ENCODE peak calls at places on chromosome 2, in nine cellular contexts. M is fibroblast of mammary gland, D is type B pancreatic cell, U is cardiac fibroblast, Q is Calu3, A is fibroblast of villous mesenchyme, O is sigmoid colon, E is cardiac muscle cell, R is adrenal gland. G is an unnamed sample.

GRCh38 chr2:222362336-222362735 is 62.0 kb upstream of the SGPP2 start:
- DNase-seq in M (no peak), D (no peak), U (no peak), Q (no peak), A (no peak), O (no peak), E (no peak), R (no peak), G (no peak)

GRCh38 chr2:120323214-120323613 is 22.7 kb upstream of the INHBB start:
- DNase-seq in M (peak; percentile 66), D (no peak), U (peak; percentile 37), Q (no peak), A (peak; percentile 21), O (peak; percentile 78), E (no peak), R (peak; percentile 72), G (no peak)

GRCh38 chr2:120430957-120431356 is 85.0 kb downstream of the INHBB start:
- DNase-seq in M (no peak), D (no peak), U (no peak), Q (no peak), A (no peak), O (peak; percentile 29), E (no peak), R (no peak), G (no peak)

GRCh38 chr2:104371084-104371483 is 482.8 kb upstream of the POU3F3 start:
- DNase-seq in M (no peak), D (no peak), U (no peak), Q (no peak), A (no peak), O (no peak), E (no peak), R (no peak), G (no peak)

GRCh38 chr2:10362096-10362897 is 59.6 kb downstream of the HPCAL1 start:
- DNase-seq in M (no peak), D (no peak), U (no peak), Q (no peak), A (no peak), O (no peak), E (no peak), R (no peak), G (no peak)

GRCh38 chr2:25483584-25484266 is 142.0 kb upstream of the DNMT3A start:
- DNase-seq in M (peak; percentile 6), D (no peak), U (peak; percentile 22), Q (no peak), A (peak; percentile 14), O (no peak), E (no peak), R (no peak), G (peak; percentile 19)

GRCh38 chr2:22788749-22789148 is 596.2 kb upstream of the KLHL29 start:
- DNase-seq in M (no peak), D (no peak), U (no peak), Q (no peak), A (no peak), O (no peak), E (peak; percentile 21), R (no peak), G (no peak)

GRCh38 chr2:178194600-178195389 is 483 bp downstream of the OSBPL6 start:
- DNase-seq in M (peak; percentile 56), D (peak; percentile 80), U (peak; percentile 57), Q (peak; percentile 48), A (peak; percentile 42), O (peak; percentile 70), E (peak; percentile 70), R (peak; percentile 37), G (peak; percentile 52)

GRCh38 chr2:187640926-187641510 is 86.8 kb upstream of the TFPI start:
- DNase-seq in M (peak; percentile 1), D (no peak), U (no peak), Q (no peak), A (no peak), O (no peak), E (no peak), R (no peak), G (no peak)

GRCh38 chr2:238462782-238463396 is 36.2 kb downstream of the ASB1 start:
- DNase-seq in M (peak; percentile 78), D (no peak), U (peak; percentile 82), Q (peak; percentile 31), A (peak; percentile 59), O (no peak), E (peak; percentile 3), R (no peak), G (peak; percentile 79)

DNA sequence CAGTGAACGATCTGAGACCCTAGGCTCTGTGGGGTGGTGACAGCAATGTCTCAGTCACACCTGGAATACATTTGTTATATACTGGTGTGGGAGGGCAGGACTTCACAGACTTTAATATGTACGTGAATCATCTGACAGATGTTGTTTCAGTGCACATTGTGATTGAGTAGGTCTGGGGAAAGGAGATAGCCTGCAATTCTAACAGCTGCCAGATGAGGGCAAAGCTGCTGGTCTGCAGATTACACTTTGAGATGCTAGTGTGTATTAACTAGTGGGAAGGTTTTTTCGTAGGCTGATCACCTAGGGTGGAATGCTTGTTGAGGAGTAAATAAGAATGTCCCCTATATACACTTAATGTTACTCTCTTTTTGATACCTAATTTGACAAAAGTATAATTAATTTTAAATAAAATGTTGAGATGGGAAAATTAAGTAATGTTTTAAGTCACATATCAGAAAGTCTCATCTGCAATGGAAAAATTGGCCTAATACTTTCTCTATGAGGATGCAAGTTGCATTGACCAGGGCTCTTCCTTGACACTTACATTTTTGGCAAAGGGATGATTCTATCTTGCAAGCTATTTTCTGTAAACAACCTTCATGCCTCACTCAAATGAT is 496.9 kb upstream of the HNMT start:
- DNase-seq in M (peak; percentile 25), D (no peak), U (peak; percentile 58), Q (peak; percentile 62), A (peak; percentile 5), O (no peak), E (peak; percentile 55), R (peak; percentile 28), G (peak; percentile 32)
- TF ChIP-seq CTCF in M (peak; percentile 60), D (peak; percentile 81), U (peak; percentile 68), Q (no peak), A (peak; percentile 48), O (no peak), E (peak; percentile 40), R (no peak), G (peak; percentile 63)

GRCh38 chr2:95121495-95122196 is at the start of gene MRPS5:
- DNase-seq in M (peak; percentile 48), D (peak; percentile 90), U (peak; percentile 74), Q (peak; percentile 93), A (peak; percentile 61), O (peak; percentile 87), E (peak; percentile 91), R (peak; percentile 89), G (peak; percentile 63)
- TF ChIP-seq CTCF in M (no peak), D (peak; percentile 40), U (no peak), Q (no peak), A (peak; percentile 15), O (no peak), E (peak; percentile 4), R (no peak), G (no peak)

DNA sequence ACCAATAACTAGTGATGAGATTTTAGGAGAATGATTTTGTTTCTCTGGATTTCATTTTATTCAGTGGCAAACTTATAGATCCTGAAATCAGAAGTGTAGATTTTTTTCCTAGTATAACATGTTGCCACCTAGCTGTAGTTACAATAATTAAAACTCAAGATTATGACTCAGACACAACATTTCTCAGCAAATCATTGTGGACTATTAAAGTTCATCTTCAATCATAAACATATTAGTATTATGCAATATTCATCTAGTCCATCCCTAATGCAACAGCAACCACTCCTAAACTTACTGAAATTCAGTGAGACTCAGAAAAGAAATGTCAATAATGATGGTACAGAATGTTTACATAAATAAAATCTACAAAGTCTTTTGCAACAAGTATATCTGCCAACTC is 51.3 kb downstream of the USP34 start:
- DNase-seq in M (no peak), D (no peak), U (no peak), Q (no peak), A (peak; percentile 64), O (no peak), E (no peak), R (no peak), G (no peak)
- TF ChIP-seq CTCF in M (peak; percentile 8), D (no peak), U (no peak), Q (no peak), A (peak; percentile 15), O (no peak), E (no peak), R (no peak), G (no peak)

DNA sequence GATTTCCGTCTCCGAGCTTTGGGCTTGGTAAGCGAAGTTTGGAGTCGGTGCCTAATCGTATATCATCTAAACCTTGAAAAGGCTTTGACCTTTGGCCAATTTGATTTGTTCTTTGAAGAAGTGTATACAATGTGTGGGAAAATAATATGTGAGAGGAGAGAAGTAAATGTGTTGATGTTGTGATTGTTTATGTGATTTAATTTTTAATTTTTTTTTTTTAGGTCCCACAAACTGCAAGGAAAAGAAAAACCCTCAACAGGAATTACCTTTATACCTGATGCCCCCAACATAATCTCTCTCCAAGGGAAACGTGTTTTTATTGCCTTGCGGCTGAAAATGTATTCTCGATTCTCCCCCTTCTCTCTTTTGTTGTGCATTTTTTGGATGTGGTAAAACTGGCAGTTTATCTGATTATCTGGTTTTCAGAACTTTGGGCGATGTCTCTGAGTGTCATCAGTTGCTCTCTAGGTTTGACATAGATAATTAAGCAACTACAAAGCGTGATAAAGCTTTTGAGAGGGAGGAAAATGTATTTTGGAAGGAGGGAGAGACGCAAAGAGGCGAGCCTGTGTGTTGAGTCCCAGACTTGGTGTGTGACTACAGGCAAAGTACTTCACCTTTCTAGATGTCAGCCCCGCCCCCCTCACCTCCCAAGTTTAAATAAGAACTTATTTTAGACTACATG is 941 bp upstream of the FBXO11 start:
- DNase-seq in M (no peak), D (no peak), U (peak; percentile 18), Q (no peak), A (peak; percentile 23), O (no peak), E (peak; percentile 27), R (no peak), G (no peak)
- TF ChIP-seq CTCF in M (no peak), D (no peak), U (no peak), Q (no peak), A (no peak), O (peak; percentile 16), E (no peak), R (no peak), G (no peak)

DNA sequence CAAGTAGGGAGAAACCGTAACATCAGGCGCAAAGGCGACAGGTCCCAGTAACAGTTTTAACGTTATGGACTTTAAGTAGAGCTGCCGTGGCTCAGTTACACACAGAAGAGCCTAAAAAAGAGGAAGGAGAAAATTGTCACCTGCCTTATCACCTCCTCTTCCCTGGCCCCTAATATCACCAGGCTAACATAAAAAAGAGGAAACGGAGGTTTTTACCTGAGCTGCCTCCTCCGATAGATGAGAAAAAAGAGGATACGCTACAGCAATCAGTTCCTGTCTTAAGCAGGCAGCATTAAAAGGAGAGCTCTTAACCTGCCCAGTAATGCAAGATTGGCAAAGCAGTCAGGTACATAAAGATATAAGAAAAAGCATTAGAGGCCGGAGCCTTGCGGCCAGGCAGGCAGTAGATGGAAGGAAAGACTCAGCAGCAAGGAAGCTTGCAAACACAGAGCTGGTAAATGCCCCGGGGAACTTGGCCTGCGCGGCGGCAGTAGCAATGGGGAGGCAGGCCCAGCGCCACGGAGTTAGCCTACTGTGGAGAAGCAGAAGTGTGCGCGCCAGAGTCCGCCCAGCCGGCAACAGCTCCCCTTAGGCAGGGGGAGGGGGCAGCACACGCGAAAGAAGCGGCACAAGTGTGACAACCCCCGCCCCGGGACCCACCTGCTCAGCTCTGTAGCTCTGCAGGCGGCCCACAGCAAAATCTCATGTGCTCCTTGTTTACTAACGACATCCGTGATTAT is 116.3 kb upstream of the SCN7A start:
- DNase-seq in M (no peak), D (no peak), U (no peak), Q (no peak), A (no peak), O (peak; percentile 63), E (no peak), R (no peak), G (peak; percentile 42)
- TF ChIP-seq CTCF in M (no peak), D (no peak), U (no peak), Q (no peak), A (no peak), O (no peak), E (no peak), R (no peak), G (no peak)

GRCh38 chr2:117968724-117969121 is 45.1 kb downstream of the CCDC93 start:
- DNase-seq in M (no peak), D (no peak), U (no peak), Q (no peak), A (no peak), O (no peak), E (no peak), R (no peak), G (no peak)
- TF ChIP-seq CTCF in M (peak; percentile 8), D (no peak), U (no peak), Q (no peak), A (peak; percentile 5), O (no peak), E (peak; percentile 8), R (no peak), G (peak; percentile 25)

G was measured in choroid plexus epithelial cell.